ENCODE peak calls at places on chromosome 11, in six cellular contexts. S is GM19239, A is neural progenitor cell, D is SK-MEL-5, H is mucosa of descending colon, Y is GM03348. T is an unnamed sample.

GRCh38 chr11:21421930-21422329 is 752.5 kb downstream of the NELL1 start:
- DNase-seq in Y (no peak), H (no peak), S (no peak), A (no peak), D (no peak), T (no peak)

GRCh38 chr11:15901790-15902189 is 454.6 kb downstream of the SOX6 start:
- DNase-seq in S (no peak), D (no peak), H (no peak), Y (no peak), A (no peak), T (no peak)

GRCh38 chr11:20033806-20034205 is 126.5 kb downstream of the DBX1 start:
- DNase-seq in D (no peak), Y (no peak), A (no peak), S (no peak), H (no peak), T (no peak)

GRCh38 chr11:62256281-62256680 is 13.7 kb upstream of the SCGB2A2 start:
- DNase-seq in Y (no peak), H (no peak), S (no peak), D (no peak), A (no peak), T (no peak)

GRCh38 chr11:10309163-10310093 is 4.6 kb downstream of the ADM start:
- DNase-seq in S (no peak), D (peak; percentile 99), Y (peak; percentile 53), H (peak; percentile 83), A (no peak), T (peak; percentile 89)

GRCh38 chr11:43952401-43953342 is 10.2 kb downstream of the C11orf96 start:
- DNase-seq in D (no peak), A (no peak), H (no peak), S (no peak), Y (no peak), T (no peak)

GRCh38 chr11:98456281-98456680 is 564.5 kb upstream of the CNTN5 start:
- DNase-seq in S (no peak), Y (no peak), D (no peak), A (no peak), H (no peak), T (no peak)

GRCh38 chr11:2309251-2310072 is 7.6 kb downstream of the TSPAN32 start:
- DNase-seq in A (no peak), D (no peak), Y (no peak), S (no peak), H (peak; percentile 36), T (no peak)

GRCh38 chr11:107496011-107496410 is 38.4 kb upstream of the CWF19L2 start:
- DNase-seq in Y (peak; percentile 75), H (no peak), A (no peak), S (no peak), D (no peak), T (no peak)

GRCh38 chr11:113994077-113994954 is 19.4 kb downstream of the HTR3A start:
- DNase-seq in S (no peak), H (no peak), Y (peak; percentile 70), D (peak; percentile 3), A (peak; percentile 76), T (no peak)

GRCh38 chr11:64092119-64092760 is 56.5 kb downstream of the FLRT1 start:
- DNase-seq in S (no peak), A (no peak), D (no peak), H (no peak), Y (no peak), T (no peak)

GRCh38 chr11:65501530-65502273 is 2.9 kb downstream of the MALAT1 start:
- DNase-seq in D (peak; percentile 64), H (no peak), S (no peak), Y (no peak), A (no peak), T (no peak)

GRCh38 chr11:73524774-73525173 is 73.1 kb downstream of the FAM168A start:
- DNase-seq in S (no peak), H (no peak), D (no peak), A (no peak), Y (no peak), T (no peak)

GRCh38 chr11:47280860-47281259 is 10.9 kb downstream of the MADD start:
- DNase-seq in A (no peak), H (no peak), D (no peak), S (no peak), Y (no peak), T (no peak)

GRCh38 chr11:45646275-45646970 is 19.0 kb downstream of the CHST1 start:
- DNase-seq in D (peak; percentile 58), Y (no peak), H (no peak), S (no peak), A (peak; percentile 36), T (peak; percentile 66)

GRCh38 chr11:67420147-67420645 is 4.7 kb downstream of the CARNS1 start:
- DNase-seq in A (no peak), D (no peak), Y (no peak), S (no peak), H (no peak), T (no peak)

GRCh38 chr11:46356911-46357482 is 9.7 kb downstream of the DGKZ start:
- DNase-seq in D (no peak), A (no peak), Y (peak; percentile 45), S (no peak), H (no peak), T (no peak)

GRCh38 chr11:44595964-44596381 is 30.5 kb downstream of the CD82 start:
- DNase-seq in H (no peak), D (no peak), A (no peak), S (no peak), Y (peak; percentile 30), T (peak; percentile 93)

GRCh38 chr11:10934293-10934850 is 76.5 kb upstream of the ZBED5 start:
- DNase-seq in A (no peak), Y (no peak), H (peak; percentile 65), D (peak; percentile 26), S (no peak), T (no peak)

T was measured in MG63.